ENCODE peak calls at places on chromosomes 7 and 10, in four cellular contexts. V is heart left ventricle, P is NT2/D1, W is upper lobe of right lung. Z is an unnamed sample.

GRCh38 chr10:62652114-62652513 is 152.4 kb upstream of the ADO start:
- DNase-seq in V (no peak), P (no peak), W (no peak), Z (no peak)

GRCh38 chr7:98021588-98022351 is 31.8 kb upstream of the OCM2 start:
- DNase-seq in P (peak), W (peak), V (peak), Z (peak)

GRCh38 chr10:178208-178607 is 43.0 kb downstream of the ZMYND11 start:
- DNase-seq in V (no peak), W (no peak), P (no peak), Z (no peak)

GRCh38 chr7:25894902-25895791 is 256.9 kb upstream of the NFE2L3 start:
- DNase-seq in P (no peak), W (peak), V (peak), Z (peak)

GRCh38 chr10:114648368-114648767 is 9.7 kb downstream of the ABLIM1 start:
- DNase-seq in W (no peak), P (no peak), V (no peak), Z (peak)

GRCh38 chr7:69631131-69631530 is 32.9 kb downstream of the AUTS2 start:
- DNase-seq in P (no peak), V (no peak), W (no peak), Z (no peak)

GRCh38 chr10:117539271-117539876 is 3.2 kb upstream of the EMX2 start:
- DNase-seq in P (no peak), W (no peak), V (no peak), Z (no peak)

GRCh38 chr7:132402751-132403245 is 173.5 kb downstream of the PLXNA4 start:
- DNase-seq in P (no peak), V (peak), W (no peak), Z (no peak)

GRCh38 chr10:125093199-125093841 is 67.0 kb downstream of the CTBP2 start:
- DNase-seq in W (peak), V (no peak), P (no peak), Z (no peak)

GRCh38 chr7:95929710-95930295 is 157.4 kb downstream of the DYNC1I1 start:
- DNase-seq in P (no peak), W (no peak), V (no peak), Z (no peak)

GRCh38 chr7:123782071-123782798 is 33.4 kb upstream of the WASL start:
- DNase-seq in P (no peak), V (no peak), W (no peak), Z (no peak)

GRCh38 chr10:113539789-113540188 is 13.1 kb upstream of the HABP2 start:
- DNase-seq in P (no peak), W (no peak), V (no peak), Z (no peak)

GRCh38 chr7:78959471-78959870 is 494.0 kb downstream of the MAGI2 start:
- DNase-seq in V (no peak), W (no peak), P (no peak), Z (no peak)

GRCh38 chr7:130481898-130482297 is 10.0 kb upstream of the MEST start:
- DNase-seq in W (no peak), V (no peak), P (no peak), Z (no peak)

GRCh38 chr10:6047847-6048246 is 14.3 kb downstream of the IL2RA start:
- DNase-seq in W (no peak), P (no peak), V (no peak), Z (no peak)

GRCh38 chr7:142892941-142893340 is 7.4 kb upstream of the TRPV6 start:
- DNase-seq in V (no peak), P (no peak), W (no peak), Z (no peak)

GRCh38 chr7:50962962-50963374 is 180.3 kb upstream of the GRB10 start:
- DNase-seq in P (no peak), V (peak), W (peak), Z (peak)

GRCh38 chr7:10632707-10633106 is 341.0 kb upstream of the PHF14 start:
- DNase-seq in W (no peak), P (no peak), V (no peak), Z (no peak)

GRCh38 chr7:88311675-88312036 is 5.0 kb upstream of the STEAP4 start:
- DNase-seq in W (no peak), P (no peak), V (no peak), Z (no peak)

GRCh38 chr7:115211171-115211570 is 289.3 kb downstream of the MDFIC start:
- DNase-seq in P (no peak), V (no peak), W (no peak), Z (no peak)

GRCh38 chr7:155653773-155654172 is 9.3 kb downstream of the RBM33 start:
- DNase-seq in V (no peak), W (peak), P (no peak), Z (no peak)

GRCh38 chr10:124394583-124394982 is 24.1 kb downstream of the OAT start:
- DNase-seq in W (no peak), P (no peak), V (no peak), Z (no peak)

GRCh38 chr7:37231613-37232012 is 217.1 kb downstream of the ELMO1 start:
- DNase-seq in W (no peak), P (no peak), V (no peak), Z (no peak)

GRCh38 chr10:110446277-110446676 is 51.4 kb upstream of the DUSP5 start:
- DNase-seq in P (no peak), V (no peak), W (no peak), Z (no peak)

GRCh38 chr10:50809596-50809995 is 69.9 kb downstream of the ASAH2B start:
- DNase-seq in P (no peak), V (no peak), W (no peak), Z (no peak)

GRCh38 chr10:26780793-26781601 is 79.8 kb downstream of the ABI1 start:
- DNase-seq in P (peak), V (no peak), W (no peak), Z (peak)

GRCh38 chr10:20115929-20116328 is 299.7 kb downstream of the PLXDC2 start:
- DNase-seq in W (no peak), V (no peak), P (peak), Z (no peak)

GRCh38 chr7:99270702-99271101 is 1.9 kb upstream of the MYH16 start:
- DNase-seq in W (no peak), V (no peak), P (no peak), Z (no peak)

DNA sequence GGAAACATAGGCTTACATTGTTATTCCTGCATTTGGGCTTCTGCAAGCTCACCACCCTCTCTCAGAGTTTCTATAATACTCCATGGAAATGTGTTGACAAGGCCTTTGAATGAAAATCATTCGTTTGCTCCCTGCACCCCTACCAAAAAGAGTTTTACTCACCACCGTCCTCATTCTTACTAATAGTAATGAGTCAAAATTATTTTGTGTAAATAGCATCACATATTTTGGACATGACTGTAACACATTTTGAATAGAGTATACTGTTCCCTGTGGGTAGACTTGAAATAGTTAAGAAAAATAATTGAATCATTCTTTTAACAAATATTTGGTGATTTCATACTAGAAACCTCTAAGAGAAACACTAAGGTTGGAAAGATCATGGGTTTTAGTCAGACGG is 84.6 kb downstream of the AKAP9 start:
- DNase-seq in V (no peak), W (no peak), P (no peak), Z (no peak)
- H3K4me3 ChIP-seq in V (no peak), W (no peak), P (no peak), Z (no peak)

DNA sequence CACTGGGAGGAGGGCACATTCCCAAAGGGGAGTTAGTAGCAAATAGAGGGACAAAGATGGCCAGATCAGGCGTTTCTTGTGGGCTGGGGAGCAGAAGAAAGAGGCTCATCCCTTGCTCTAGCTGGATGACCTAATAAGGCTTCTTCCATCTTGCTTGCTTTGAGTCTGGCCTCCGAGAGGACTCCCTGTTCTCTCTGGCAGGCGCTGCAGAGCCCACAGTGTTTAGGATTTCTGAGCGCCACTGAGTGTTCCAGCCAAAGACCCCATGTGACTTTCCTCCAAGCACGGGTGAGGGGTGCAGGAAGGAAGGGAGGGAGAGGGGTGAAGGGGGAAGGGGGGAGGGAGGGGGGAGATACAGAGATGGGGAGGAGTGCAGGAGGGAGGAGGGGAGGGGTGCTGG is 203.8 kb upstream of the SVIL start:
- DNase-seq in W (no peak), V (no peak), P (no peak), Z (no peak)
- H3K4me3 ChIP-seq in W (no peak), V (no peak), P (no peak), Z (no peak)

GRCh38 chr7:27137603-27138410 is 5.7 kb downstream of the HOXA5 start:
- DNase-seq in V (no peak), P (no peak), W (no peak), Z (no peak)

GRCh38 chr7:27140108-27140842 is 3.2 kb downstream of the HOXA5 start:
- DNase-seq in V (no peak), P (no peak), W (no peak), Z (no peak)

GRCh38 chr7:27138987-27139334 is 4.5 kb downstream of the HOXA5 start:
- DNase-seq in V (no peak), P (no peak), W (no peak), Z (no peak)

GRCh38 chr7:27141138-27141537 is 2.3 kb downstream of the HOXA5 start:
- DNase-seq in W (no peak), P (no peak), V (no peak), Z (no peak)

DNA sequence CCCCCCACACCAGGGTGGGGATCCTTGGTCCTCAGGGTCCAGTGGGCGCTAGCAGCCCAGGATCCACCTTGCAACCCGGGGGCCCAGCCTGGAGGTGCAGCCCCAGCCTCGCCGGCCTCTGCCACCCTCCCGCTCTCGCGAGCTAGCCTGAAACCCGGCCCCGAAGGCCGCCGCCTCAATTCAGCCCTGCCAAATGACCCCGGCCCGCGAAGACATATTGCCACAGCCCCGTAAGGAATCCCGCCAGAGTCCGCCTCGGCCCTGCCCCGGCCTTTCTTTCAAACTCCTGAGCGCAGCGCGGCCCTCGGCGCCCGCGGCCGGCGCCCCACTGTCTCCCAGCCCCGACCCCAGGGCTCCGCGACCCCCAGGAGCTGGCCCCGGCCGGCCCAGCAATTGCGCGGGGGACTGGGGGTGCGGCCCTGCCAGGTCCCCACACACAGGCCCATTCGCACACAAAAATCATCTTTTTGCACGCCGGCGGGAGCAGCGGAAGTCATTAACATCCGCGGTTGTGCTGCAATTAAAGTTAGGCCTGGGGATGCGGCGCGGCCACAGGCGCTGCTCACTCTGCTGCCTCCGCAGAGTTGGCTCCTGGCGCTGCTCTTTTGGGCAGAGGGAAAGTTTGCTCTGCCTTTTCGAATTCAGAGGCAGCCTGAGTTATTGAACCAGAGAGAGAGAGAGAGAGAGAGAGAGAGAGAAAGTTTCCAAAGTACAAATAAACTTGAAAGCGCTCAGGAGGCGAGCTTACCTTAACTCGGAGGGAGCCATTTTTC is 4.0 kb downstream of the HOXA5 start:
- DNase-seq in P (no peak), V (peak), W (peak), Z (no peak)
- H3K4me3 ChIP-seq in P (peak), V (no peak), W (peak), Z (no peak)

DNA sequence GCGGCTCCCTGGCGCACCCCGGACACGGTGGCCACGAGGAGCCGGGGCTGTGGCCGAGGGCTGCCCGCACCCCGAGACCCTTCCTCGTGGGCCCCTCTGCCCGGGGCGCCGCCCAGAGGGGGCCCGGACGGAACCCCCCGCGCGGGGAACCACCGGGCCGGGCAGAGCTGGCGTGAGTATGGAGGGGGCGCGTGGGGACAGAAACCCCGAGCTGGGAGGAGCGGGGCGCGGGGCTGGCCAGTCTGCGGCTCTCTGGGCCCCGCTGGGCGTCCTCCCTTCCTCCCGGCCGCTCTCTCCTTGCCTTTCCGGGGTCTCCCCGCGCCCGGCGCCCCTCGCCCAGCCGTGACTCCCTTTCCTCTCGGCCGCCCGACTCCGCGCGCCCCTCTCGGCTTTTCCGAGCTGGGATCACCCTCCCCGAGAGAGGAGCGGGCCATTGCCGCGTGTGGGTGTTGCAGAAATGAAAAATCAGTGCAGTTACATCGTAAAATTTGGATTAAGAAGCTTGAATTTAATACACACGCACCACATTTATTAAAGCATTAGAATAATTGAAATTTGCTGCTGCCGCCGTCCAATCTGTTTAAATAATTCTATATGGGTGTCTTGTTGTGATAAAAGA is 8.9 kb downstream of the UNCX start:
- DNase-seq in V (peak), P (no peak), W (no peak), Z (no peak)
- H3K4me3 ChIP-seq in V (no peak), P (no peak), W (no peak), Z (no peak)

DNA sequence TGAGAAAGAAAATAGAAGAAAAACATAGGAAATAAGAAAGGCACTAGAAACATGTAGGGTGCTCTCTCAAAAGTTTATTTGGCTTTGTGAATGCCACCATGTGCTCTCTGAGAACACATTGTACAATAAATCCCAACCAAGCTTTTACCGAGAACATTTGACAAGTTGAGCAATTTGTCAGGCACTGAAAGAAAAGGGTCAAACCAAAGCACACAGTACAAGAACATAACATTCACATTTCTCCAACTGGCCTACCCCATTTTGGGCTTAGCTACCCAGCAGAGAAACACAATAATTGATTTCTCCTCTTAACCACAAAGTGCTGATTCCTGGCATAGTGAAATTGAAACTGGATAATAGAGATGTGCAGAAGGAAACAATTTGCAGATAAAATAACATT is 69.2 kb upstream of the SLC39A12 start:
- DNase-seq in W (no peak), P (no peak), V (no peak), Z (no peak)
- H3K4me3 ChIP-seq in W (no peak), P (no peak), V (no peak), Z (no peak)

GRCh38 chr10:58384095-58384494 is 1.1 kb upstream of the TFAM start:
- DNase-seq in W (no peak), P (no peak), V (no peak), Z (no peak)
- H3K4me3 ChIP-seq in W (peak), P (no peak), V (peak), Z (peak)